ENCODE peak calls at places on chromosome 5, in six cellular contexts. E is spleen, D is transverse colon, T is PC-3, Y is HepG2, U is A549. X is an unnamed sample.

GRCh38 chr5:37668524-37669047 is 171.3 kb downstream of the GDNF start:
- DNase-seq in D (peak; percentile 41), E (no peak), U (peak; percentile 93), T (peak; percentile 99), Y (peak; percentile 90), X (peak; percentile 66)

GRCh38 chr5:626850-627249 is 14.7 kb downstream of the CEP72 start:
- DNase-seq in E (no peak), T (no peak), U (no peak), Y (no peak), D (no peak), X (no peak)

GRCh38 chr5:135016926-135017325 is 17.1 kb downstream of the PITX1 start:
- DNase-seq in E (peak; percentile 81), U (no peak), T (no peak), D (no peak), Y (no peak), X (peak; percentile 81)

GRCh38 chr5:145245354-145245753 is 589.8 kb downstream of the PRELID2 start:
- DNase-seq in D (no peak), E (no peak), Y (no peak), U (no peak), T (no peak), X (peak; percentile 53)

GRCh38 chr5:59615272-59615671 is 278.3 kb downstream of the PDE4D start:
- DNase-seq in Y (no peak), U (no peak), E (no peak), T (peak; percentile 58), D (no peak), X (no peak)

GRCh38 chr5:608286-609087 is 3.7 kb upstream of the CEP72 start:
- DNase-seq in U (no peak), T (no peak), D (no peak), E (peak; percentile 69), Y (no peak), X (no peak)

GRCh38 chr5:175840050-175840841 is 31.1 kb upstream of the CPLX2 start:
- DNase-seq in U (peak; percentile 64), T (peak; percentile 34), Y (peak; percentile 39), D (no peak), E (no peak), X (no peak)

GRCh38 chr5:116428966-116429365 is 145.7 kb downstream of the SEMA6A start:
- DNase-seq in U (no peak), E (no peak), T (no peak), Y (no peak), D (no peak), X (no peak)

GRCh38 chr5:67149933-67150523 is 46.6 kb downstream of the CD180 start:
- DNase-seq in Y (no peak), E (no peak), D (no peak), U (no peak), T (peak; percentile 58), X (no peak)

GRCh38 chr5:88890070-88890781 is 7.2 kb upstream of the MEF2C start:
- DNase-seq in U (no peak), T (no peak), D (no peak), Y (no peak), E (no peak), X (no peak)
- H3K4me1 ChIP-seq in U (no peaks in the 10 kb centered on the region), T (peaks cover under 1% of the 10 kb centered on the region), D (no peaks in the 10 kb centered on the region), Y (no peaks in the 10 kb centered on the region), E (peaks cover 47% of the 10 kb centered on the region), X (no peaks in the 10 kb centered on the region)

GRCh38 chr5:179080724-179081123 is 20.6 kb downstream of the ZNF354C start:
- DNase-seq in U (no peak), E (no peak), T (no peak), Y (no peak), D (no peak), X (no peak)
- H3K9me3 ChIP-seq in U (peaks cover 93% of the 10 kb centered on the region), E (peaks cover 100% of the 10 kb centered on the region), T (peaks cover 12% of the 10 kb centered on the region), Y (peaks cover 96% of the 10 kb centered on the region), D (peaks cover 96% of the 10 kb centered on the region), X (peaks cover 98% of the 10 kb centered on the region)

DNA sequence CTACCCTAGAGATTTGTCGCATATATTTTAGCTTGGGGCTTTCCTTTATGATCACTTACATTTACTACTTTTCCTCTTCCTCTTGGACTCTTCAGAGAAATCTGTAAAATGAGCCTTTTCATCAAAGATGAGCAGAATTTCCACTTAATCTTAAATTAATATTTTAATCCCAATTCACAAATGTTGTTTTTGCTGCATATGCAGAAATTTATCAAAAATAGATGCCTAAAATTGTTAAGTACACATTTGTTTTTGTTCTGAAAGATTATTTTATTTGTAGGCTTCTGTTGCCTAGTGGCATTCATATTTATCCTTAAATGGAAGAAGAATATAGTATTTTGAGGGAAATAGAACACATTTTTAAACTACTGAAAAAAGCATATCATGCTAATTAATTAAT is 168.6 kb downstream of the CDH9 start:
- DNase-seq in Y (no peak), E (no peak), D (no peak), T (no peak), U (no peak), X (no peak)
- H3K4me3 ChIP-seq in Y (no peak overlapping the region), E (no peak overlapping the region), D (no peak overlapping the region), T (no peak overlapping the region), U (no peak overlapping the region), X (no peak overlapping the region)

GRCh38 chr5:10593531-10594181 is 29.8 kb downstream of the ANKRD33B start:
- DNase-seq in T (no peak), D (no peak), U (no peak), Y (no peak), E (no peak), X (no peak)
- H3K4me1 ChIP-seq in T (peaks cover 43% of the 10 kb centered on the region), D (no peaks in the 10 kb centered on the region), U (peaks cover 69% of the 10 kb centered on the region), Y (peaks cover 16% of the 10 kb centered on the region), E (peaks cover 26% of the 10 kb centered on the region), X (no peaks in the 10 kb centered on the region)

GRCh38 chr5:115363879-115364278 is 67.4 kb upstream of the CCDC112 start:
- DNase-seq in D (no peak), Y (no peak), T (no peak), U (no peak), E (no peak), X (no peak)

GRCh38 chr5:115372121-115372520 is 75.7 kb upstream of the CCDC112 start:
- DNase-seq in U (no peak), D (no peak), E (no peak), Y (no peak), T (peak; percentile 50), X (no peak)

GRCh38 chr5:115374057-115374775 is 77.8 kb upstream of the CCDC112 start:
- DNase-seq in Y (no peak), E (no peak), U (no peak), T (no peak), D (peak; percentile 42), X (no peak)

GRCh38 chr5:115366223-115366622 is 69.8 kb upstream of the CCDC112 start:
- DNase-seq in D (no peak), Y (no peak), U (peak; percentile 77), T (peak; percentile 81), E (no peak), X (no peak)

GRCh38 chr5:115369430-115370144 is 73.1 kb upstream of the CCDC112 start:
- DNase-seq in U (no peak), T (no peak), D (no peak), Y (no peak), E (no peak), X (peak; percentile 68)
- H3K9me3 ChIP-seq in U (no peaks in the 10 kb centered on the region), T (no peaks in the 10 kb centered on the region), D (no peaks in the 10 kb centered on the region), Y (no peaks in the 10 kb centered on the region), E (no peaks in the 10 kb centered on the region), X (no peaks in the 10 kb centered on the region)